ENCODE peak calls at places on chromosomes 11 and 22, in four cellular contexts. W, X, L and Z are unnamed samples.

GRCh38 chr22:23836281-23836680 is 2.5 kb downstream of the DERL3 start:
- DNase-seq in W (no peak), X (peak), L (no peak), Z (no peak)

GRCh38 chr22:35306350-35306967 is 6.8 kb downstream of the TOM1 start:
- DNase-seq in X (no peak), L (no peak), W (no peak), Z (no peak)

GRCh38 chr11:9613830-9614762 is 40.6 kb downstream of the WEE1 start:
- DNase-seq in W (peak), L (peak), X (peak), Z (peak)

GRCh38 chr11:120651396-120651795 is 139.8 kb downstream of the GRIK4 start:
- DNase-seq in L (no peak), W (no peak), X (no peak), Z (no peak)

GRCh38 chr11:95985174-95985808 is 61.4 kb upstream of the MTMR2 start:
- DNase-seq in W (no peak), X (no peak), L (no peak), Z (no peak)

GRCh38 chr11:33987975-33988580 is 63.5 kb upstream of the CAPRIN1 start:
- DNase-seq in W (peak), X (peak), L (peak), Z (peak)

GRCh38 chr11:103870821-103871309 is 165.6 kb upstream of the DDI1 start:
- DNase-seq in W (no peak), X (no peak), L (no peak), Z (no peak)

GRCh38 chr11:132650969-132651720 is 881.2 kb downstream of the OPCML start:
- DNase-seq in L (no peak), X (no peak), W (no peak), Z (no peak)

GRCh38 chr11:129814244-129814992 is 1.2 kb upstream of the TMEM45B start:
- DNase-seq in L (peak), W (no peak), X (peak), Z (no peak)

GRCh38 chr11:111911563-111912401 is at the start of gene CRYAB:
- DNase-seq in X (no peak), L (peak), W (no peak), Z (no peak)

GRCh38 chr22:44098966-44099530 is 74.9 kb downstream of the PARVB start:
- DNase-seq in W (no peak), X (no peak), L (no peak), Z (no peak)

GRCh38 chr11:65571940-65572339 is 398 bp upstream of the FAM89B start:
- DNase-seq in W (no peak), L (no peak), X (no peak), Z (peak)

GRCh38 chr11:72693271-72693968 is 19.2 kb upstream of the PDE2A start:
- DNase-seq in L (no peak), W (no peak), X (no peak), Z (no peak)

GRCh38 chr11:58513747-58514367 is 6.0 kb upstream of the OR5B21 start:
- DNase-seq in L (peak), X (peak), W (peak), Z (peak)

GRCh38 chr22:23626286-23626975 is 5.7 kb downstream of the DRICH1 start:
- DNase-seq in L (no peak), X (no peak), W (no peak), Z (no peak)

GRCh38 chr11:79236541-79236971 is 204.3 kb downstream of the TENM4 start:
- DNase-seq in X (no peak), L (no peak), W (no peak), Z (no peak)

GRCh38 chr11:47869548-47870393 is 21.6 kb upstream of the NUP160 start:
- DNase-seq in X (no peak), W (no peak), L (no peak), Z (no peak)

GRCh38 chr22:29994027-29994715 is 86.1 kb upstream of the HORMAD2 start:
- DNase-seq in X (peak), W (no peak), L (no peak), Z (no peak)

GRCh38 chr22:19525116-19525660 is 978 bp upstream of the CLDN5 start:
- DNase-seq in L (peak), W (no peak), X (no peak), Z (no peak)

GRCh38 chr11:47018637-47019036 is 82.1 kb downstream of the CSTPP1 start:
- DNase-seq in W (no peak), L (no peak), X (no peak), Z (no peak)

GRCh38 chr11:120998581-120998980 is 25.3 kb upstream of the TBCEL start:
- DNase-seq in L (no peak), X (no peak), W (no peak), Z (no peak)

GRCh38 chr22:42969348-42969975 is 45.5 kb downstream of the PACSIN2 start:
- DNase-seq in W (no peak), X (no peak), L (no peak), Z (no peak)

GRCh38 chr22:22344430-22344829 is 99.8 kb downstream of the VPREB1 start:
- DNase-seq in W (no peak), L (no peak), X (no peak), Z (no peak)

GRCh38 chr22:22076361-22076760 is 93.8 kb upstream of the TOP3B start:
- DNase-seq in W (no peak), X (peak), L (no peak), Z (no peak)

GRCh38 chr11:3735827-3736226 is 61.5 kb downstream of the NUP98 start:
- DNase-seq in W (no peak), X (no peak), L (no peak), Z (no peak)

GRCh38 chr11:88433546-88434230 is 96.2 kb upstream of the CTSC start:
- DNase-seq in X (no peak), W (no peak), L (no peak), Z (no peak)

GRCh38 chr11:88431675-88432341 is 94.3 kb upstream of the CTSC start:
- DNase-seq in W (no peak), X (peak), L (no peak), Z (no peak)

GRCh38 chr11:88424881-88425280 is 87.3 kb upstream of the CTSC start:
- DNase-seq in L (no peak), W (no peak), X (no peak), Z (no peak)

GRCh38 chr11:88434333-88434976 is 96.9 kb upstream of the CTSC start:
- DNase-seq in L (peak), X (no peak), W (no peak), Z (no peak)

DNA sequence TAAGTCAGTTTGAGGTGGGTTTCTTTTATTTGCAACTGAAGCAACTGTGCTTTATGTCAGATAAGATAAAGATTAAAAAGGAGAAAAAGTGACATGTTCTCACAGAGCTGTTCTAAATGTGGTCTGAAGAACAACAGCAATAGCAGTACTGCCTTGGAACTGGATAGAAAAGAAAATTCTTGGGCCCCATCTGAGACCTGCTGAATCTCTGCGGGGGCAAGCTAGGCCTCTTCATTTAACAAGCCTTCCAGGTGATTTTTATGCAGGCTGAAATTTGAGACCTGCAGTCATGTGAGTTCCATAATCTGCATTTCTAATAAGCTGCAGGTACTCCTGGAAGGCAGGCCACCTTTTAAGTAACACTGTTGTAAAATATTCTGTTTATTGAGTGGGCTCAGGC is 91.4 kb upstream of the CTSC start:
- DNase-seq in L (no peak), X (no peak), W (no peak), Z (no peak)
- TF ChIP-seq TEAD4 in L (no peak), X (no peak), W (no peak), Z (no peak)

DNA sequence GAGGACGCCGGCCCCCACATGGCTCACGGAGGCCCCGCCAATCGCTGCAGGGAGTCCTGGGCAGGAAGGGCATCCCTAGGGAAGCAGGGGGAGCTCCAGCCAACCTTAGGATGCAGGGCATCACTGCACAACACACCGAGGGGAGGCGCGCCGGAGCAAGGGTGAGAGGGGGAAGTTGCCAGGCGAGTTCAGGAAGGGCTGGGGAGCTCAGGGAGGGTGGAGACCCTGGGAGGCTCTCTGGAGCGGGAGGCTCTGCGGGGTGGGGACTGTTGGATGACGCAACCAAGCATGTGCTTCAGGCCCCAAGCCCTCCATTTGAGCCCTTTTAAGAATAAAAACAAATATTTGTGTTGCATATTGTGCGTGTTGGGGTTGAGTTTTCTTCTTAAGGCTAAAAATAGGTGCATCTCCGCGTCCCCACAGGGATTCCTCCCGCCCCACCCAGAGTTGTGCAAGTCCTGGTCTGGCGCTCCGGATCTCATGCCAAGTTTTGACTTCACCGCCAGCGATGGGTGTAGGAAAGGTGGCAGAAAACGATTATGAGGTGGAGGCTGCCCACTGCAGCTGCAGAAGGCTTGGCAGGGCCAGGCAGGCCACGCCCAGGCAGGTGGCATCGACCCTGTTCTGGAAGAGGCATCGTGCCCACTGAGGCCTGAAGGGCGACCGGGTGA is 65.2 kb downstream of the WNT7B start:
- DNase-seq in W (no peak), L (peak), X (no peak), Z (no peak)
- TF ChIP-seq CTCF in W (no peak), L (no peak), X (no peak), Z (no peak)

GRCh38 chr11:1054143-1055108 is 17.9 kb upstream of the MUC6 start:
- DNase-seq in L (no peak), X (peak), W (no peak), Z (peak)
- TF ChIP-seq TEAD4 in L (no peak), X (no peak), W (no peak), Z (no peak)

GRCh38 chr11:17730608-17731462 is 3.7 kb upstream of the KCNC1 start:
- DNase-seq in W (peak), X (peak), L (peak), Z (peak)
- TF ChIP-seq CTCF in W (peak), X (peak), L (peak), Z (peak)

GRCh38 chr11:70586261-70587094 is 188.1 kb downstream of the CTTN start:
- DNase-seq in X (no peak), W (no peak), L (no peak), Z (no peak)

GRCh38 chr11:70583781-70584218 is 185.5 kb downstream of the CTTN start:
- DNase-seq in W (no peak), X (no peak), L (no peak), Z (no peak)

GRCh38 chr11:70584786-70585545 is 186.6 kb downstream of the CTTN start:
- DNase-seq in X (no peak), L (no peak), W (no peak), Z (no peak)

GRCh38 chr11:70590356-70590991 is 192.1 kb downstream of the CTTN start:
- DNase-seq in W (no peak), L (no peak), X (no peak), Z (no peak)

DNA sequence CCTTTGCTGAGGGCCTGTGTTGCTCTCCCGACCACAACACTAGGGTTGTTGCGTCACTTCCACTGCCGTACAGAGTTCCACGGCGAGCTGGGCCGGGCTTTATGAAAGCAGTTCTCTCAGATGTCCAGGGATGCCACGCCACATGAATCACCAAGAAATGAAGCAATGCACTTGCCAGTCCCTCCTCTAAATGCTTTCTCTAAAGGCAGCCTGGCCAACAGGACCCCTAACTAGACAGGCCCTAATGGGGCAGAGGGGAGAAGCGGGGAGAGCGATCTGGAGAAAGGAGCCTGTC is 188.7 kb downstream of the CTTN start:
- DNase-seq in L (no peak), X (no peak), W (no peak), Z (no peak)
- TF ChIP-seq TEAD4 in L (no peak), X (no peak), W (no peak), Z (no peak)

GRCh38 chr22:40161182-40161581 is 16.5 kb upstream of the TNRC6B start:
- DNase-seq in L (no peak), W (no peak), X (no peak), Z (no peak)

GRCh38 chr22:40153705-40154104 is 24.0 kb upstream of the TNRC6B start:
- DNase-seq in X (no peak), W (no peak), L (no peak), Z (no peak)

GRCh38 chr22:40157546-40157945 is 20.2 kb upstream of the TNRC6B start:
- DNase-seq in W (no peak), L (no peak), X (no peak), Z (no peak)

GRCh38 chr22:40153186-40153585 is 24.5 kb upstream of the TNRC6B start:
- DNase-seq in X (no peak), W (no peak), L (no peak), Z (no peak)

GRCh38 chr22:40156001-40156516 is 21.7 kb upstream of the TNRC6B start:
- DNase-seq in L (peak), X (no peak), W (peak), Z (peak)
- TF ChIP-seq CTCF in L (peak), X (no peak), W (peak), Z (no peak)

DNA sequence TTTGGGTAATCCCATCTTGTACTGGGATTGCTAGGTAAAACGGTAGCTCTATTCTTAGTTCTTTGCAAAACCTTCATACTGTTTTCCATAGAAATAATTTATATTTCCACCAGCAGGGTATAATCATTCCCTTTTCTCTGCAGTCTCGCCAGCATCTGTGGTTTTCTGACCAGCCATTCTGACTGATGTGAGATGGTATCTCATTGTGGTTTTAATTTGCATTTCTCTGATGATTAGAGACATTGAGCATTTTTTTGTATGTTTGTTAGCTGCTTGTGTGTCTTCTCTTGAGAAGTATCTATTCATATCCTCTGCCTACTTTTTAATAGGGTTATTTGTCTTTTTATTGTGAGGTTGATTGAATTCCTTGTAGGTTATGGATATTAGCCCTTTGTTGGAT is 220.9 kb downstream of the PGR start:
- DNase-seq in X (no peak), L (no peak), W (no peak), Z (no peak)
- TF ChIP-seq TEAD4 in X (no peak), L (no peak), W (no peak), Z (no peak)